ENCODE peak calls at places on chromosomes 2 and 18, in five cellular contexts. One of them, this sample, is unnamed.

GRCh38 chr2:70035344-70035844 is 51.9 kb upstream of the PCBP1 start:
- DNase-seq in kidney epithelial cell: no peak
- DNase-seq in psoas muscle: no peak
- DNase-seq in colonic mucosa: no peak
- DNase-seq in AG10803: no peak
- DNase-seq in this sample: peak; percentile 39

GRCh38 chr2:127453392-127454171 is 35.4 kb downstream of the PROC start:
- DNase-seq in colonic mucosa: no peak
- DNase-seq in psoas muscle: no peak
- DNase-seq in AG10803: no peak
- DNase-seq in kidney epithelial cell: no peak
- DNase-seq in this sample: no peak

GRCh38 chr18:10003866-10004265 is 90.0 kb downstream of the VAPA start:
- DNase-seq in colonic mucosa: no peak
- DNase-seq in AG10803: no peak
- DNase-seq in psoas muscle: no peak
- DNase-seq in kidney epithelial cell: no peak
- DNase-seq in this sample: no peak

GRCh38 chr2:27721335-27721734 is 50.2 kb upstream of the MRPL33 start:
- DNase-seq in AG10803: no peak
- DNase-seq in kidney epithelial cell: no peak
- DNase-seq in psoas muscle: no peak
- DNase-seq in colonic mucosa: no peak
- DNase-seq in this sample: no peak

GRCh38 chr2:46164581-46165301 is 132.5 kb upstream of the EPAS1 start:
- DNase-seq in kidney epithelial cell: peak; percentile 37
- DNase-seq in colonic mucosa: peak; percentile 72
- DNase-seq in AG10803: peak; percentile 98
- DNase-seq in psoas muscle: peak; percentile 77
- DNase-seq in this sample: peak; percentile 95

GRCh38 chr2:150520887-150521664 is 33.6 kb upstream of the RND3 start:
- DNase-seq in colonic mucosa: no peak
- DNase-seq in AG10803: peak; percentile 75
- DNase-seq in kidney epithelial cell: peak; percentile 49
- DNase-seq in psoas muscle: no peak
- DNase-seq in this sample: peak; percentile 69

GRCh38 chr2:240990266-240990529 is 8.2 kb upstream of the SNED1 start:
- DNase-seq in AG10803: no peak
- DNase-seq in psoas muscle: no peak
- DNase-seq in kidney epithelial cell: no peak
- DNase-seq in colonic mucosa: no peak
- DNase-seq in this sample: no peak

GRCh38 chr2:236319036-236319435 is 54.8 kb upstream of the ASB18 start:
- DNase-seq in psoas muscle: no peak
- DNase-seq in colonic mucosa: no peak
- DNase-seq in kidney epithelial cell: no peak
- DNase-seq in AG10803: no peak
- DNase-seq in this sample: no peak

GRCh38 chr2:239807568-239807967 is 217.6 kb downstream of the NDUFA10 start:
- DNase-seq in colonic mucosa: no peak
- DNase-seq in AG10803: no peak
- DNase-seq in psoas muscle: no peak
- DNase-seq in kidney epithelial cell: no peak
- DNase-seq in this sample: no peak

GRCh38 chr2:134522856-134523460 is 195.8 kb downstream of the TMEM163 start:
- DNase-seq in kidney epithelial cell: no peak
- DNase-seq in psoas muscle: no peak
- DNase-seq in colonic mucosa: no peak
- DNase-seq in AG10803: no peak
- DNase-seq in this sample: no peak

GRCh38 chr2:69717902-69718301 is 24.0 kb upstream of the ANXA4 start:
- DNase-seq in psoas muscle: no peak
- DNase-seq in AG10803: no peak
- DNase-seq in colonic mucosa: no peak
- DNase-seq in kidney epithelial cell: no peak
- DNase-seq in this sample: no peak

GRCh38 chr2:102358496-102358895 is 2.9 kb downstream of the IL18R1 start:
- DNase-seq in colonic mucosa: no peak
- DNase-seq in AG10803: no peak
- DNase-seq in kidney epithelial cell: no peak
- DNase-seq in psoas muscle: no peak
- DNase-seq in this sample: no peak

GRCh38 chr18:23890589-23890988 is 124.0 kb upstream of the TTC39C start:
- DNase-seq in colonic mucosa: no peak
- DNase-seq in psoas muscle: no peak
- DNase-seq in kidney epithelial cell: no peak
- DNase-seq in AG10803: peak; percentile 79
- DNase-seq in this sample: peak; percentile 57

GRCh38 chr2:241223211-241224067 is 35.0 kb downstream of the ANO7 start:
- DNase-seq in colonic mucosa: no peak
- DNase-seq in AG10803: no peak
- DNase-seq in psoas muscle: peak; percentile 50
- DNase-seq in kidney epithelial cell: no peak
- DNase-seq in this sample: peak; percentile 30

GRCh38 chr18:72866572-72866900 is 1.3 kb downstream of the NETO1 start:
- DNase-seq in kidney epithelial cell: no peak
- DNase-seq in colonic mucosa: no peak
- DNase-seq in psoas muscle: no peak
- DNase-seq in AG10803: no peak
- DNase-seq in this sample: no peak

GRCh38 chr2:168666339-168666738 is 136.1 kb upstream of the NOSTRIN start:
- DNase-seq in colonic mucosa: no peak
- DNase-seq in AG10803: no peak
- DNase-seq in kidney epithelial cell: no peak
- DNase-seq in psoas muscle: no peak
- DNase-seq in this sample: no peak

GRCh38 chr2:217070611-217071010 is 210.7 kb upstream of the TNP1 start:
- DNase-seq in AG10803: no peak
- DNase-seq in kidney epithelial cell: no peak
- DNase-seq in colonic mucosa: no peak
- DNase-seq in psoas muscle: no peak
- DNase-seq in this sample: no peak

GRCh38 chr2:184004289-184004944 is 593.9 kb upstream of the ZNF804A start:
- DNase-seq in kidney epithelial cell: no peak
- DNase-seq in colonic mucosa: no peak
- DNase-seq in psoas muscle: no peak
- DNase-seq in AG10803: no peak
- DNase-seq in this sample: no peak

GRCh38 chr2:1824202-1824905 is 80.0 kb upstream of the PXDN start:
- DNase-seq in psoas muscle: peak; percentile 23
- DNase-seq in kidney epithelial cell: no peak
- DNase-seq in colonic mucosa: no peak
- DNase-seq in AG10803: peak; percentile 47
- DNase-seq in this sample: no peak

GRCh38 chr18:35283923-35284794 is 5.9 kb downstream of the ZSCAN30 start:
- DNase-seq in kidney epithelial cell: no peak
- DNase-seq in AG10803: no peak
- DNase-seq in colonic mucosa: no peak
- DNase-seq in psoas muscle: no peak
- DNase-seq in this sample: no peak

GRCh38 chr2:189679224-189679623 is 4.8 kb downstream of the ANKAR start:
- DNase-seq in colonic mucosa: no peak
- DNase-seq in AG10803: no peak
- DNase-seq in psoas muscle: no peak
- DNase-seq in kidney epithelial cell: no peak
- DNase-seq in this sample: no peak

GRCh38 chr2:81260320-81260719 is 955.8 kb upstream of the LRRTM1 start:
- DNase-seq in kidney epithelial cell: no peak
- DNase-seq in colonic mucosa: no peak
- DNase-seq in psoas muscle: no peak
- DNase-seq in AG10803: no peak
- DNase-seq in this sample: no peak

DNA sequence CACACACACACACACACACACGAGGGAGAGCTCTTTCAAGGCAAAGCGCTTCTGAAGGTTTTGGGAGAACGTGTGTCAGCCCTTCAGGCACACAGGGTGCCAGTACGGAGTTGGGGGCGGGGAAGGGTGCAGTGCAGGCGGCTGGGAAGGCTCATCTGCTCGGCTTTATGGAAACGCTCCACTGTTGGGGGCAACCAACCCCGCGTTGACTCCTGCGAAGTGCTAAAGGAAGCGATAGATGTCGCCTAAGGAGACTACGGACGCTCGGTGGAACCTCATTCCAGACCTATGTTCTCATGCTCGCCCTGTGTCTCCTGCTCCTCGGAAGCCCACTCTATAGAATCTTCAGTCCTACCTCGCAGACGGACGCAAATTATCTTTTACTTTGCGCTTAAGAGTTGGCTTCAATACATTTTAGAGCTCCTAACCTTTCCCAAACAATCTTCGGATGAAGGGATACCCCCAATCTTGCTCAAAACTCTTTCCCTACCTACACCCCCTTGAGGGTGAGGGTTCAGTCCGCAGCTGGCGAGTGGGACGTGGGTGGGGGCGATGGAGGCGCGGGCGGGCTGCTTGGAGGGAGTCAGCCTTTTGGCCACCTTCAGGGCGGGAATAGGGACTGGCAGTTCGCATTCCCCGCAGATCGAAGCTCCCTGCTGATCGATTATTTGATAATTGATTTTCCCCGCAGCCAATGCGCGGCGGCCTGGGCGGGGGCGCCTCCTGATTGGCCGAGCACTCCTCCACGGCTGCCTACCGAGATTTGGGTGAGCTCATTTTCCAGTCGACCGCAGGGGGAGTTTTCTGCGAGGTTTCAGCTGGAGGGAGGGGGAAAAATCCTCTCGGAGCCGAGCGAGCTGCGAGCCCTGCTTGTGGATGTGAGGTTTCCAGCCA is 1.9 kb upstream of the MEIS1 start:
- DNase-seq in AG10803: peak; percentile 98
- DNase-seq in psoas muscle: peak; percentile 94
- DNase-seq in colonic mucosa: peak; percentile 87
- DNase-seq in kidney epithelial cell: peak; percentile 70
- DNase-seq in this sample: peak; percentile 96
- TF ChIP-seq CTCF in AG10803: no peak
- TF ChIP-seq CTCF in psoas muscle: no peak
- TF ChIP-seq CTCF in colonic mucosa: no peak
- TF ChIP-seq CTCF in kidney epithelial cell: no peak
- TF ChIP-seq CTCF in this sample: peak; percentile 49

DNA sequence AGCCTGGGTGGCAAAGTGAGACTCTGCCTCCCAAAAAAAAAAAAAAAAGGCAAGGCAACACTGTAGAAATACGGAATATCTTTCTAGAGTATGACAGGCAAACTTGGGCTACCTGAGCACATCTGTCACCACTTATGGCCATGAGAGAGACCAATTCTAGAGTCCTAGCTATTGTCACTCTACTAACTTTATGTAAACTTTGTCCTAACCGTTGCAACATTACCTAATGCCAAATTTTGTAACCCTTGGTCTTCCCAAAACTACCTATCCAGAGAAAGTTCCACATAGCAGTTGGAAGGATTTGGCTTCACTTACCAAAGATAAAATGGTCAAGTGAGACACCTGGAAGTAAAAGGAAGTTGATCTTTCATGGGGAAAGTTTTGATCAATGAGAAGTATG is 26.6 kb upstream of the SCN7A start:
- DNase-seq in kidney epithelial cell: no peak
- DNase-seq in psoas muscle: no peak
- DNase-seq in AG10803: no peak
- DNase-seq in colonic mucosa: no peak
- DNase-seq in this sample: no peak
- TF ChIP-seq CTCF in kidney epithelial cell: no peak
- TF ChIP-seq CTCF in psoas muscle: no peak
- TF ChIP-seq CTCF in AG10803: no peak
- TF ChIP-seq CTCF in colonic mucosa: no peak
- TF ChIP-seq CTCF in this sample: no peak

GRCh38 chr2:142285480-142285879 is 154.7 kb upstream of the LRP1B start:
- DNase-seq in psoas muscle: no peak
- DNase-seq in colonic mucosa: no peak
- DNase-seq in AG10803: no peak
- DNase-seq in kidney epithelial cell: no peak
- DNase-seq in this sample: no peak

GRCh38 chr2:142280846-142281245 is 150.0 kb upstream of the LRP1B start:
- DNase-seq in AG10803: no peak
- DNase-seq in colonic mucosa: no peak
- DNase-seq in psoas muscle: no peak
- DNase-seq in kidney epithelial cell: no peak
- DNase-seq in this sample: no peak

GRCh38 chr2:142290931-142291330 is 160.1 kb upstream of the LRP1B start:
- DNase-seq in kidney epithelial cell: no peak
- DNase-seq in colonic mucosa: no peak
- DNase-seq in psoas muscle: no peak
- DNase-seq in AG10803: no peak
- DNase-seq in this sample: no peak

GRCh38 chr2:142291964-142292363 is 161.1 kb upstream of the LRP1B start:
- DNase-seq in colonic mucosa: no peak
- DNase-seq in psoas muscle: no peak
- DNase-seq in kidney epithelial cell: no peak
- DNase-seq in AG10803: peak; percentile 3
- DNase-seq in this sample: no peak

GRCh38 chr2:142286618-142287017 is 155.8 kb upstream of the LRP1B start:
- DNase-seq in colonic mucosa: no peak
- DNase-seq in kidney epithelial cell: no peak
- DNase-seq in psoas muscle: no peak
- DNase-seq in AG10803: no peak
- DNase-seq in this sample: no peak
- TF ChIP-seq CTCF in colonic mucosa: peak; percentile 17
- TF ChIP-seq CTCF in kidney epithelial cell: peak; percentile 53
- TF ChIP-seq CTCF in psoas muscle: no peak
- TF ChIP-seq CTCF in AG10803: no peak
- TF ChIP-seq CTCF in this sample: peak; percentile 12

DNA sequence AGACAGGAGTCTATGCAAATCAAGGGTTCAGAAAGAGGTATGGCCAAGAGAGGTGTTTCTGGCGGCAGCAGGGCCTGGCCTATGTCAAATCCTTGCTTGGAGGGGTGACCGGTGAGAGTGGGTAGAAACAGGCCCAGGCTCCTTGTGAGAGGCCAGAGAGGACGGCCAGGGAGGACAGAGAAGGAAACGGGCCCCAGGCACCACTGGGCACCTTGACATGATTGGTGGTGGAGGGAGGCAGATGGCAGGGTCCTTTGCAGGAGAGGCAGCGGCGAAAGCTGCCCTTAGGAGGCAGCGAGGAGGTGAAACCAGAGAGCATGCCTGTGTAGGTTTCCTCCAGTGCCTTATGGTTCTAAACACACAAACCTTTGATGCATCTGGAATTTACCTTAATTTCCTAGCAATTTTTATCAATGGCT is 6.2 kb downstream of the RAMP1 start:
- DNase-seq in psoas muscle: no peak
- DNase-seq in AG10803: no peak
- DNase-seq in colonic mucosa: no peak
- DNase-seq in kidney epithelial cell: no peak
- DNase-seq in this sample: no peak
- TF ChIP-seq CTCF in psoas muscle: no peak
- TF ChIP-seq CTCF in AG10803: peak; percentile 4
- TF ChIP-seq CTCF in colonic mucosa: no peak
- TF ChIP-seq CTCF in kidney epithelial cell: peak; percentile 28
- TF ChIP-seq CTCF in this sample: no peak

DNA sequence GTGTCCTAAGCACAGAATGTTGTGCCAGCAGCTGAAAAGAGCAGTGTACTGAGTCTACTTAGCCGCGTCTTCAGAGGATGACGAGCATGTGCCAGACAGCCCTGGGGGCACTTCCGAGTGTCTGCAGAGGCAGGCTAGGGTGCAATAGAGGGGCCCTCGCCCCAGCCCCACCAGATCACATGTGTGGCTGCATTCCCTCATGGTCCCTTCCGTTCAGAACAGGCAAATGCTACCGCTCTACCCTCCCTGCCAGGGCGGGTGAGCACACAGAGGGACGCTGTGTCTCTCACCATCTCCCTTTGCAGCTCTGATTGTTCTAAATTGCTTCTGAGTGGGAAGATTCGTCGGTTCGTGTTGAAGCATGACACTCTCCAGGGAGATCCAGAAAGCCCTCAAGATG is 212.2 kb upstream of the RAB12 start:
- DNase-seq in psoas muscle: no peak
- DNase-seq in kidney epithelial cell: no peak
- DNase-seq in colonic mucosa: no peak
- DNase-seq in AG10803: no peak
- DNase-seq in this sample: no peak
- TF ChIP-seq CTCF in psoas muscle: no peak
- TF ChIP-seq CTCF in kidney epithelial cell: no peak
- TF ChIP-seq CTCF in colonic mucosa: no peak
- TF ChIP-seq CTCF in AG10803: no peak
- TF ChIP-seq CTCF in this sample: no peak

This sample was measured in HFFc6.